ENCODE peak calls at places on chromosome 4, in five cellular contexts. W is GM23338, U is HCT116, I is neural progenitor cell, Q is SK-N-SH. X is an unnamed sample.

GRCh38 chr4:140641789-140642439 is 73.2 kb upstream of the UCP1 start:
- DNase-seq in U (no peak), I (peak), W (peak), Q (peak), X (peak)

GRCh38 chr4:31081375-31081774 is 361.2 kb downstream of the PCDH7 start:
- DNase-seq in I (no peak), W (no peak), Q (no peak), U (no peak), X (no peak)

GRCh38 chr4:174870311-174870710 is 41.3 kb upstream of the GLRA3 start:
- DNase-seq in W (no peak), U (no peak), Q (no peak), I (no peak), X (no peak)

GRCh38 chr4:185167205-185167604 is 24.1 kb downstream of the SLC25A4 start:
- DNase-seq in I (no peak), W (no peak), U (no peak), Q (no peak), X (no peak)

GRCh38 chr4:183249854-183250253 is 70.2 kb downstream of the CLDN22 start:
- DNase-seq in W (peak), Q (peak), U (no peak), I (peak), X (peak)

GRCh38 chr4:4890574-4891260 is 31.3 kb downstream of the MSX1 start:
- DNase-seq in I (no peak), U (no peak), W (no peak), Q (no peak), X (no peak)

GRCh38 chr4:15410750-15411149 is 17.1 kb upstream of the C1QTNF7 start:
- DNase-seq in U (no peak), W (no peak), I (no peak), Q (peak), X (peak)

GRCh38 chr4:142161093-142161492 is 524.7 kb downstream of the IL15 start:
- DNase-seq in I (no peak), U (no peak), Q (no peak), W (no peak), X (no peak)

GRCh38 chr4:89152972-89153371 is 41.6 kb downstream of the TIGD2 start:
- DNase-seq in Q (no peak), W (peak), U (no peak), I (peak), X (no peak)

GRCh38 chr4:55887594-55887993 is 34.1 kb downstream of the EXOC1 start:
- DNase-seq in U (no peak), W (peak), Q (no peak), I (peak), X (no peak)

GRCh38 chr4:139454111-139454600 is at the start of gene RAB33B:
- DNase-seq in W (no peak), Q (no peak), U (no peak), I (peak), X (no peak)

GRCh38 chr4:109559625-109559982 is 442 bp upstream of the MCUB start:
- DNase-seq in I (no peak), W (peak), Q (peak), U (no peak), X (no peak)

DNA sequence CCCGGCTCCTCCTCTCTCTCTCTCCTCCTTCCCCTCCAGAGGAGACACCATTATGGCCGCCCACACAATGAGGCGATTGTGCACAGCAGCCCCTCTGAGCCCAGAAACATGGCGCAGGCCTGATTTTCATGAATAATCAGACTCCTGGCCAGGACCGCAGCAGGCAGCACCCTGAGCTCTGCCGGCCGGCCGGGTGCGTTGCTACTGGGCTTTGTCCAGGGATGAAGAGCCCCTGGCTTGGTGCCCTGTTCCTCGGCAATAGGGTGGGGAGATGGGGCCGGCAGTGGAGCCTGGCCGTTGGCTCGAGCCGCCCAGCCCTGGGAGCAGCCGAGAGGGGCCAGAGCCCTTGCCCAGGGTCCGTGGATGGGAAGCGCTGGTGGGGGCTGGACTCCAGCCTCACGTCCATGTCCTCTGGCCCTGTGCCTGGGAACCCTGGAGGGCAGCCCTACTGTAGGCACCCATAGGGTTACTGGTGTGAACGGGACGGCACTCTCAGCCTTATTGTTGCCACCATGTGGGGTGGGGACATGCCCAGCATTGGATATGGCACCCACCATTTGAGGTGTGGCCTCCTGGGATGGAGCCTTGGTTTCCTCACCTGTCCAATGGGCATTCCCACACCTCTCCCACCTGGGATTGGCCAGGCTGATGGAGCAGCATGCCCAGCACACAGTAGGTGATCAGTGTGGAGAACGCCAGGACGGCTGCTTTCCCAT is 103.0 kb downstream of the SORCS2 start:
- DNase-seq in W (no peak), U (no peak), I (no peak), Q (peak), X (no peak)
- H3K27ac ChIP-seq in W (no peak), U (no peak), I (no peak), Q (no peak), X (no peak)

DNA sequence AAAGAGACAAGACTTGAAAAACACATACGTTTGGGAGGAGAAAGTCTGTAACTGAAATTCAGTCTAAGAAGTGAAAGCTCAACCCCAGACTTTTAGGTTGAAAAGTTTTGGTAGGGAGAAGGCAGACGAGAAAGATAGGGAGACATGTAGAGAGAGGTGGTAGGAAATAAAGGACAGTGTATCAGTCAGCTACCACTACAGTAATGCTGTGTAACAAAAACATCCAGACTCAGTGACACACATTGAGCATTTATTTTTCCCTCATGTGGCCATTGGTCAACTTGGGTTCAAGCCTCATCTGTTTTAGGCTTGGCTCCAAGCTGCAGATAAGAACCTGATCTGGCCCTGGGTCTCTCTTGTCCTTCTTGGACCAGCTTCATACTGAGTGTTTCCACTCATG is 26.9 kb downstream of the CCKAR start:
- DNase-seq in U (no peak), Q (no peak), I (no peak), W (no peak), X (no peak)
- TF ChIP-seq EZH2phosphoT487 in U (no peak), Q (no peak), I (no peak), W (no peak), X (no peak)

GRCh38 chr4:76949293-76950051 is at the start of gene SEPTIN11:
- DNase-seq in U (peak), W (peak), Q (peak), I (peak), X (peak)
- TF ChIP-seq CTCF in U (no peak), W (no peak), Q (peak), I (no peak), X (no peak)

GRCh38 chr4:83618431-83618830 is 82.5 kb downstream of the GPAT3 start:
- DNase-seq in Q (no peak), I (no peak), W (peak), U (peak), X (no peak)
- H3K27ac ChIP-seq in Q (no peak), I (no peak), W (no peak), U (peak), X (no peak)

GRCh38 chr4:23373269-23373668 is 516.6 kb downstream of the PPARGC1A start:
- DNase-seq in I (no peak), U (no peak), W (peak), Q (no peak), X (no peak)
- TF ChIP-seq EZH2phosphoT487 in I (no peak), U (no peak), W (no peak), Q (no peak), X (no peak)

DNA sequence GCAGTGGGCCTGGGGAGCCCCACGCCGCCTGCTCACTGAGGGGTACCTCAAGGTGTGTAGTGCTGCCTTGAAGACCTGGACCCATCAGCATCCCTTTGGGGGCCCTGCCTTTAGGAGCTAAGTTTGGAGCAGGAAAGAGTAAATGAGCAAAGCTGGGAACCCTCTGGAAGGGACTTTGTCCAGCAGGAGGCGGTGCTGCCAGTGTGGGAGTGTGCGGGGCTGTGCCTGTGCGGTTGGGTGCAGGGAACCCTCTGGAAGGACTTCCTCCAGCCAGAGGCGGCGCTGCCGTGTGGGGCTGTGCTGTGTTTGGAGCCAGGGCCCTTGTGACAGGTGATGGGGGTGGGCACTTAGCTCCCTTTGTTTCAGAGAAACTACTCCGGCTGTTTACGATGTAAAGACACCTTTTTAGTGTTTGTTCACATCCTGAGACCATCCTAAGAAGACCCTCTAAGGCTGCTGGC is 25.8 kb downstream of the RGS12 start:
- DNase-seq in Q (no peak), W (peak), U (no peak), I (peak), X (no peak)
- TF ChIP-seq CTCF in Q (peak), W (peak), U (peak), I (peak), X (no peak)

GRCh38 chr4:85929926-85930325 is 429.9 kb downstream of the MAPK10 start:
- DNase-seq in U (no peak), I (peak), W (peak), Q (no peak), X (no peak)

GRCh38 chr4:85933306-85933640 is 426.6 kb downstream of the MAPK10 start:
- DNase-seq in U (no peak), W (no peak), I (no peak), Q (no peak), X (no peak)

GRCh38 chr4:85932371-85933305 is 427.2 kb downstream of the MAPK10 start:
- DNase-seq in U (no peak), Q (no peak), I (peak), W (no peak), X (no peak)

GRCh38 chr4:85925071-85925470 is 434.8 kb downstream of the MAPK10 start:
- DNase-seq in W (no peak), U (no peak), Q (no peak), I (no peak), X (no peak)

GRCh38 chr4:85928775-85929585 is 430.9 kb downstream of the MAPK10 start:
- DNase-seq in W (no peak), U (no peak), Q (no peak), I (peak), X (no peak)
- H3K27ac ChIP-seq in W (peak), U (no peak), Q (no peak), I (peak), X (no peak)

GRCh38 chr4:8505229-8505628 is 64.7 kb downstream of the TRMT44 start:
- DNase-seq in U (no peak), Q (no peak), I (no peak), W (no peak), X (no peak)
- TF ChIP-seq EZH2phosphoT487 in U (no peak), Q (no peak), I (no peak), W (no peak), X (no peak)

GRCh38 chr4:120773641-120774040 is 148.9 kb downstream of the PRDM5 start:
- DNase-seq in U (no peak), Q (no peak), W (no peak), I (no peak), X (peak)

GRCh38 chr4:120769227-120769626 is 153.3 kb downstream of the PRDM5 start:
- DNase-seq in I (peak), U (peak), Q (no peak), W (no peak), X (no peak)

GRCh38 chr4:120770897-120771296 is 151.6 kb downstream of the PRDM5 start:
- DNase-seq in U (no peak), W (no peak), I (no peak), Q (no peak), X (no peak)

DNA sequence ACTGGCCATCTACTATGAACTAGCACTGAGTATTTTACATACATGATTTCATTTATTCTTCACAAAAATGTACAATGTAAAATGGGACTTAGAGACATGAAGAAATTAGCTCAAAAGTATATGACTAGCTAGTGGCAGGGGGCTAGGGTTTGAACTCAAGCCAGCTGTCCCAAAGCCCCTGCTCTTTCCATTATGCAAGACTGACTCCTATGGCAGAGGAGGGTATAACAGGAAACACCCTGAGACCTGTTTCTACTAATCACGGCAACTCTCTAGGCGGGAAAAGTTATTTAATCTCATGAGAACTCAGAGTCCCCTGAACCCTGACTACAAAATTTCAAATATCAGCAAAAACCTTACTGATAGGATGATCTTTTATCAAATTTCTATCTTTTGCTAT is 150.6 kb downstream of the PRDM5 start:
- DNase-seq in I (no peak), W (peak), Q (no peak), U (no peak), X (no peak)
- TF ChIP-seq CTCF in I (peak), W (peak), Q (peak), U (no peak), X (no peak)

X was measured in MM.1S.